ENCODE peak calls at places on chromosomes 11 and 22, in ten cellular contexts. D is H1, T is astrocyte of the spinal cord, K is A549, J is A673, P is PC-3, V is SJSA1, R is left ventricle myocardium inferior, H is NB4, A is OCI-LY7. F is an unnamed sample.

GRCh38 chr11:57324154-57324885 is 432 bp downstream of the TNKS1BP1 start:
- DNase-seq in D (peak; percentile 83), T (peak; percentile 56), K (peak; percentile 60), J (peak; percentile 57), P (peak; percentile 20), V (peak; percentile 31), R (peak; percentile 53), H (peak; percentile 61), A (no peak), F (no peak)

GRCh38 chr11:57567512-57568329 is at the start of gene UBE2L6:
- DNase-seq in D (peak; percentile 80), T (peak; percentile 39), K (peak; percentile 87), J (peak; percentile 68), P (no peak), V (no peak), R (peak; percentile 83), H (peak; percentile 87), A (peak; percentile 84), F (no peak)

GRCh38 chr11:131810511-131810910 is 440.1 kb downstream of the NTM start:
- DNase-seq in D (no peak), T (no peak), K (no peak), J (no peak), P (no peak), V (no peak), R (no peak), H (no peak), A (no peak), F (no peak)

GRCh38 chr22:48071828-48072227 is 1309.4 kb downstream of the TBC1D22A start:
- DNase-seq in D (no peak), T (no peak), K (no peak), J (no peak), P (no peak), V (no peak), R (no peak), H (no peak), A (peak; percentile 88), F (no peak)

GRCh38 chr11:59787816-59788215 is 22.8 kb downstream of the MRPL16 start:
- DNase-seq in D (no peak), T (peak; percentile 48), K (no peak), J (peak; percentile 37), P (peak; percentile 23), V (peak; percentile 54), R (no peak), H (no peak), A (no peak), F (no peak)

GRCh38 chr22:23278883-23279675 is 98.8 kb downstream of the BCR start:
- DNase-seq in D (no peak), T (no peak), K (peak; percentile 32), J (no peak), P (peak; percentile 49), V (no peak), R (no peak), H (no peak), A (no peak), F (no peak)

GRCh38 chr11:117663826-117664225 is 133.2 kb downstream of the DSCAML1 start:
- DNase-seq in D (no peak), T (no peak), K (no peak), J (no peak), P (no peak), V (no peak), R (no peak), H (no peak), A (no peak), F (no peak)

GRCh38 chr22:17213976-17214375 is 5.3 kb downstream of the ADA2 start:
- DNase-seq in D (peak; percentile 72), T (peak; percentile 16), K (no peak), J (peak; percentile 57), P (peak; percentile 19), V (no peak), R (peak; percentile 67), H (peak; percentile 46), A (peak; percentile 67), F (no peak)

GRCh38 chr11:44575288-44575672 is 9.8 kb downstream of the CD82 start:
- DNase-seq in D (no peak), T (peak; percentile 54), K (no peak), J (no peak), P (no peak), V (peak; percentile 60), R (no peak), H (peak; percentile 62), A (no peak), F (no peak)

GRCh38 chr22:50713008-50713385 is 25.0 kb upstream of the ACR start:
- DNase-seq in D (no peak), T (no peak), K (no peak), J (no peak), P (no peak), V (no peak), R (peak; percentile 10), H (no peak), A (no peak), F (no peak)

GRCh38 chr22:35785181-35785923 is 67.7 kb downstream of the APOL5 start:
- DNase-seq in D (no peak), T (peak; percentile 30), K (no peak), J (peak; percentile 42), P (no peak), V (no peak), R (no peak), H (peak; percentile 45), A (no peak), F (no peak)

GRCh38 chr11:10540546-10540914 is 457 bp downstream of the RNF141 start:
- DNase-seq in D (no peak), T (peak; percentile 35), K (no peak), J (no peak), P (no peak), V (no peak), R (no peak), H (peak; percentile 51), A (peak; percentile 13), F (no peak)

GRCh38 chr11:44568706-44569473 is 3.4 kb downstream of the CD82 start:
- DNase-seq in D (no peak), T (peak; percentile 96), K (peak; percentile 75), J (peak; percentile 60), P (peak; percentile 81), V (peak; percentile 92), R (peak; percentile 72), H (peak; percentile 96), A (peak; percentile 51), F (peak; percentile 94)

GRCh38 chr11:11789735-11790369 is 51.9 kb upstream of the USP47 start:
- DNase-seq in D (no peak), T (peak; percentile 19), K (peak; percentile 41), J (peak; percentile 35), P (peak; percentile 44), V (peak; percentile 20), R (no peak), H (peak; percentile 30), A (peak; percentile 8), F (peak; percentile 24)

GRCh38 chr11:111982532-111983186 is 42.5 kb upstream of the DLAT start:
- DNase-seq in D (no peak), T (no peak), K (no peak), J (no peak), P (no peak), V (no peak), R (no peak), H (no peak), A (no peak), F (no peak)
- H3K4me3 ChIP-seq in D (peak overlapping the region; percentile 17), T (no peak overlapping the region), K (no peak overlapping the region), J (no peak overlapping the region), P (no peak overlapping the region), V (no peak overlapping the region), R (peak overlapping the region; percentile 18), H (no peak overlapping the region), A (no peak overlapping the region), F (no peak overlapping the region)

GRCh38 chr11:97419729-97420128 is 1029.9 kb downstream of the JRKL start:
- DNase-seq in D (no peak), T (no peak), K (no peak), J (no peak), P (no peak), V (no peak), R (no peak), H (no peak), A (no peak), F (no peak)
- H3K4me3 ChIP-seq in D (no peak overlapping the region), T (no peak overlapping the region), K (no peak overlapping the region), J (no peak overlapping the region), P (no peak overlapping the region), V (no peak overlapping the region), R (no peak overlapping the region), H (no peak overlapping the region), A (no peak overlapping the region), F (no peak overlapping the region)

GRCh38 chr11:122882809-122883681 is 486 bp downstream of the JHY start:
- DNase-seq in D (peak; percentile 78), T (no peak), K (peak; percentile 60), J (peak; percentile 70), P (peak; percentile 83), V (peak; percentile 66), R (peak; percentile 55), H (peak; percentile 69), A (no peak), F (no peak)
- H3K4me3 ChIP-seq in D (peak overlapping the region; percentile 67), T (peak overlapping the region; percentile 61), K (peak overlapping the region; percentile 88), J (peak overlapping the region; percentile 63), P (peak overlapping the region; percentile 73), V (peak overlapping the region; percentile 55), R (peak overlapping the region; percentile 68), H (peak overlapping the region; percentile 60), A (no peak overlapping the region), F (peak overlapping the region; percentile 70)

GRCh38 chr22:32142600-32142999 is 16.5 kb downstream of the C22orf42 start:
- DNase-seq in D (no peak), T (no peak), K (no peak), J (no peak), P (no peak), V (no peak), R (no peak), H (no peak), A (no peak), F (peak; percentile 39)

DNA sequence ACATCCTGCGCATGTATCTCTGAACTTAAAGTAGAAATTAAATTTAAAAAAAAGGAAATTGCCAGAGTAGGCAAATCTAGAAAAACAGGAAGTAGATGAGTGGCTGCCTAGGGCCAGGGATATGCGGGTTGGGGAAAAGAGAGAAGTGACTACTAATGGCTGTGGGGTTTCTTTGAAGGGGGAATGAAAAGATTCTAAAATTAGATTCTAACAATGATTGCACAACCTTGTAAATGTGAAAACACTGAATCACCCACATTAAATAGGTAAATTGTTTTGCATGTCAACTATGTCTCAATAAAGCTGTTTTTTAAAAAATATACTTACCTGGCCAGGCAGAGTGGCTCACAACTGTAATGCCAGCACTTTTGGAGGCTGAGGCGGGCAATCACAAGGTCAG is 14.2 kb downstream of the C22orf42 start:
- DNase-seq in D (no peak), T (no peak), K (no peak), J (no peak), P (no peak), V (no peak), R (no peak), H (peak; percentile 91), A (peak; percentile 60), F (peak; percentile 77)
- H3K4me3 ChIP-seq in D (no peak overlapping the region), T (no peak overlapping the region), K (no peak overlapping the region), J (no peak overlapping the region), P (no peak overlapping the region), V (no peak overlapping the region), R (no peak overlapping the region), H (no peak overlapping the region), A (no peak overlapping the region), F (no peak overlapping the region)

GRCh38 chr11:64722141-64723050 is 601 bp downstream of the NRXN2 start:
- DNase-seq in D (no peak), T (no peak), K (no peak), J (no peak), P (no peak), V (no peak), R (no peak), H (peak; percentile 32), A (no peak), F (no peak)
- H3K4me3 ChIP-seq in D (no peak overlapping the region), T (no peak overlapping the region), K (no peak overlapping the region), J (no peak overlapping the region), P (no peak overlapping the region), V (no peak overlapping the region), R (peak overlapping the region; percentile 87), H (no peak overlapping the region), A (no peak overlapping the region), F (peak overlapping the region; percentile 63)

GRCh38 chr11:65833297-65834030 is at the start of gene SNX32:
- DNase-seq in D (peak; percentile 97), T (peak; percentile 93), K (no peak), J (peak; percentile 98), P (peak; percentile 82), V (peak; percentile 95), R (peak; percentile 97), H (peak; percentile 90), A (no peak), F (peak; percentile 99)
- H3K4me3 ChIP-seq in D (peak within 1 kb of the TSS; percentile 71), T (peak within 1 kb of the TSS; percentile 52), K (no peak within 1 kb of the TSS), J (peak within 1 kb of the TSS; percentile 54), P (peak within 1 kb of the TSS; percentile 43), V (peak within 1 kb of the TSS; percentile 36), R (peak within 1 kb of the TSS; percentile 77), H (peak within 1 kb of the TSS; percentile 67), A (no peak within 1 kb of the TSS), F (peak within 1 kb of the TSS; percentile 59)

F was measured in esophagus muscularis mucosa.